ENCODE peak calls at places on chromosomes 2 and 18, in four cellular contexts. H, F, N and G are unnamed samples. For H3K36me3, the result is how much of the 10 kb centered on the place peaks cover.

GRCh38 chr2:40556298-40556697 is 104.4 kb upstream of the SLC8A1 start:
- DNase-seq in H (no peak), F (no peak), N (no peak), G (no peak)

GRCh38 chr2:42359304-42359749 is 1.7 kb downstream of the COX7A2L start:
- DNase-seq in H (no peak), F (no peak), N (peak), G (no peak)

GRCh38 chr2:20378891-20379519 is 28.4 kb upstream of the PUM2 start:
- DNase-seq in H (no peak), F (peak), N (no peak), G (peak)

GRCh38 chr2:233513953-233514655 is 52.5 kb downstream of the USP40 start:
- DNase-seq in H (no peak), F (no peak), N (no peak), G (no peak)

GRCh38 chr2:46306988-46307655 is 9.9 kb downstream of the EPAS1 start:
- DNase-seq in H (no peak), F (no peak), N (no peak), G (no peak)

GRCh38 chr2:179612591-179613298 is 248.7 kb downstream of the ZNF385B start:
- DNase-seq in H (no peak), F (no peak), N (no peak), G (no peak)

GRCh38 chr18:7626175-7626921 is 59.2 kb downstream of the PTPRM start:
- DNase-seq in H (no peak), F (no peak), N (no peak), G (no peak)

GRCh38 chr2:219045937-219046550 is 4.7 kb upstream of the CFAP65 start:
- DNase-seq in H (no peak), F (no peak), N (no peak), G (no peak)

DNA sequence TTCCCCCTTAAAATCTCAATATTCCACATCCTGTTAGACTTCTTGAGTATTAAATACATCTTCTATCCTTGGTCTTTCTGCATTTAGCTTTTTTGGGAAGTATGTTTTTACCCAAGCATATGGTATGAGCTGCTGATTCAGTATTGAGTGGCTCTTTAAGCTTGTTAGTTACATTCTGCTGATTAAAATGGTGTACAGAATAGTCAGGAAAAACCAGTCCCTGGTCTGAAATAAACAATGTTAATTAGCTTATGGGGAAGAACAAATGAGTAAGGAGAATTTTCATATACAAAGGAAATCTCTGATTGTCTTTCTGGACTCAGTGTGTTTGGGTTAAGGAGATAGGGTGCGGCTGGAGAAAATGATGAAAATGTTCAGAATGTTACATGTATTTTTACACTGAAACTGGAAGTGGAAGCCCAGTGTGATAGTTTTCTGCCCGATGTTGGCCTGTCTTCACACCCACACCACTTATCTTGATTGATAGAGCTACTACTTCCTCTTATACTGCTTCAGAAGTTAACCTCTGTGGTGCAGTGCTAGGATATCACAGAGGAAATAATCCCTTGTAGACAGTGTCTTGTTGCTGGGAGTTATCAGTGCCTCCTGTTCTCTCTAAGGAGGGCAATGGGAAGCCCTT is 84.0 kb downstream of the MSH2 start:
- DNase-seq in H (no peak), F (no peak), N (no peak), G (no peak)
- H3K27ac ChIP-seq in H (no peak), F (no peak), N (no peak), G (no peak)

GRCh38 chr2:189465478-189465877 is 24.2 kb downstream of the WDR75 start:
- DNase-seq in H (no peak), F (no peak), N (no peak), G (no peak)

GRCh38 chr2:189467160-189467559 is 25.9 kb downstream of the WDR75 start:
- DNase-seq in H (no peak), F (no peak), N (no peak), G (no peak)

GRCh38 chr2:189466046-189466445 is 24.8 kb downstream of the WDR75 start:
- DNase-seq in H (no peak), F (no peak), N (no peak), G (no peak)

GRCh38 chr2:189466656-189467055 is 25.4 kb downstream of the WDR75 start:
- DNase-seq in H (peak), F (no peak), N (no peak), G (no peak)

GRCh38 chr2:189467593-189467992 is 26.3 kb downstream of the WDR75 start:
- DNase-seq in H (no peak), F (no peak), N (no peak), G (no peak)
- H3K36me3 ChIP-seq in H (half or more), F (half or more), N (half or more), G (under half)

GRCh38 chr2:138016703-138017102 is 52.4 kb downstream of the HNMT start:
- DNase-seq in H (no peak), F (no peak), N (no peak), G (no peak)

GRCh38 chr2:138019289-138019688 is 55.0 kb downstream of the HNMT start:
- DNase-seq in H (no peak), F (no peak), N (no peak), G (no peak)

GRCh38 chr2:138020432-138020831 is 56.2 kb downstream of the HNMT start:
- DNase-seq in H (no peak), F (no peak), N (no peak), G (no peak)

GRCh38 chr2:138015494-138015893 is 51.2 kb downstream of the HNMT start:
- DNase-seq in H (no peak), F (no peak), N (no peak), G (no peak)

DNA sequence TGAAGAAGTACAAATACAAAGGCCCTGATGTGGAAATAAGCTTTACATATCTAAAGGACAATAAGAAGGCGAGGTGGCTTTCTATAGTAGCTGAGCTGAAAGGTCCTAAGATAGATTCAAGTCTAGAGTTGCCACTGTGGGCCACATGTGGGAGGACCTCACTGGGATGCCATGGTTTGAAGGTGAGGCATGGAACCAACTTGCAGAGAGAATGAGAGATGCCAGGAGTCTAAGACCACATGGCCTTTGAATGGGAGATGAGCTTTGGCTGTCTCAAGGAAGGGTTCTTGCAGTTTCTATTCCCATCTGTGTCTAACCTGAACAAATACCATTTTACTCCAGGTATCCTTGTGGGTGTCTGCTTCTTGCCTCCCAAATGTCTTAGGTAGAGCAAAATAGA is 53.6 kb downstream of the HNMT start:
- DNase-seq in H (no peak), F (no peak), N (no peak), G (no peak)
- H3K27ac ChIP-seq in H (no peak), F (no peak), N (no peak), G (no peak)

GRCh38 chr2:68822207-68822872 is 48.9 kb downstream of the BMP10 start:
- DNase-seq in H (no peak), F (no peak), N (no peak), G (no peak)
- H3K36me3 ChIP-seq in H (half or more), F (under half), N (under half), G (under half)

DNA sequence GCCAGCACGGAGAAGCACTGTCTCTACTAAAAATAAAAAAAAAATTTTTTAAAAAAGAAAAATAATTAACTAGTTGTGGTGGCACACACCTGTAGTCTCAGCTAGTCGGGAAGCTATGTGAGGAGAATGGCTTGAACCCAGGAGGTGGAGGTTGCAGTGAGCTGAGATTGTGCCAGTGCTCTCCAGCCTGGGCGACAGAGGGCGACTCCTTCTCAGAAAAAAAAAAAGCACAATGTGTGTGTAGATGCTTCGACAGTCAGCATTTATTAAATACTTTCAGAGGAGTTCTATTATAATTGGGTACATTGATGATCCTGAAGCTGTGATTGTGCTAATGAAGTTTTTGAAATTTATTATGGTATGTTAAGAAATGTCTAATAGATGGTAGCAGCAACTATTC is 46.5 kb downstream of the XIRP2 start:
- DNase-seq in H (no peak), F (no peak), N (no peak), G (no peak)
- H3K27ac ChIP-seq in H (no peak), F (no peak), N (no peak), G (no peak)

DNA sequence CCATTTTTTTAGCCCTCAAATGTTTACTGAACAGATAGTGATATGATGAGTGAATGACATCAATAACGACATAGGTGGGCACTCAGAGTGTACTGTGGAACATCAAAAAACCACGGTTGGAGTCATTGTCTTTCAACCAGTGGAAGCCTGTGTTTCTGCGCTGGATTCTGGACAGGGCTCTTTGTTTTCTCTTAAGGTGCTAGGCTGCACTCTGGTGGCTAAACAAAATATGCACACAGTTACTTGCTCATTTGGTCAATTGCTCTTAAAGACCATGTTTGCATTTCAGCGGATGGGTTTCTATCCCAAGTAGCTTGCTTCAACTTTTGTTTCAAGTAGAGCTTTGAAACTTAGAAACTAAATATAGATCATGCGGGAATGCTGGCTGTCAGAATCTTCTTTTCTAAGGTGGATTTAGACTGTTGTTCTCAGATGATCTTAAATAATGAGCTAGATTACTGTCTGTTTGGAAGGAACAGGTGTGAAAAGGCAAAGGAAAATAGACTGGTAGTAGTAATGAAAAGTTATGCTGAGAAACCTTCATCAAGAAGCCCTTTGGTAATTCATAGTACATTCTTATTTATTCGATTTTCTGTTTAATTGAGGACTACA is 48.5 kb upstream of the LYPD6B start:
- DNase-seq in H (peak), F (no peak), N (peak), G (no peak)
- H3K36me3 ChIP-seq in H (under half), F (under half), N (under half), G (under half)